ENCODE peak calls at places on chromosomes 4 and X, in nine cellular contexts. Z is A549, M is tibial nerve, T is suprapubic skin, Q is GM12878, K is SK-N-SH, P is ovary, H is transverse colon, D is K562. B is an unnamed sample.
A peak's percentile ranks its signal among the peaks of the same experiment; 100 is the strongest.

GRCh38 chr4:40473578-40474388 is 138.7 kb downstream of the CHRNA9 start:
- DNase-seq in K (no peak), M (no peak), H (peak; percentile 62), Z (peak; percentile 57), P (no peak), T (no peak), Q (peak; percentile 46), D (no peak), B (no peak)

GRCh38 chr4:40448875-40449274 is 113.7 kb downstream of the CHRNA9 start:
- DNase-seq in M (no peak), P (no peak), Z (peak; percentile 50), H (peak; percentile 74), K (no peak), T (no peak), D (no peak), Q (no peak), B (no peak)

GRCh38 chrX:123736333-123736921 is 3.6 kb upstream of the THOC2 start:
- DNase-seq in Q (no peak), M (no peak), D (no peak), K (peak; percentile 64), T (no peak), Z (peak; percentile 63), H (no peak), P (no peak), B (no peak)

GRCh38 chrX:69109706-69110635 is 55.3 kb downstream of the PJA1 start:
- DNase-seq in M (peak; percentile 13), K (no peak), Z (peak; percentile 84), T (no peak), Q (no peak), P (no peak), D (peak; percentile 25), H (no peak), B (no peak)

GRCh38 chr4:44629280-44629866 is 22.1 kb downstream of the YIPF7 start:
- DNase-seq in Q (peak; percentile 12), P (no peak), M (no peak), H (no peak), K (peak; percentile 47), Z (peak; percentile 44), D (peak; percentile 47), T (no peak), B (no peak)

GRCh38 chr4:105433421-105433820 is 40.4 kb downstream of the PPA2 start:
- DNase-seq in H (no peak), T (no peak), K (no peak), M (no peak), D (no peak), Z (no peak), P (no peak), Q (no peak), B (no peak)

GRCh38 chr4:38366451-38366850 is 297.5 kb upstream of the KLF3 start:
- DNase-seq in Q (no peak), M (no peak), Z (no peak), P (no peak), H (no peak), D (no peak), T (peak; percentile 59), K (no peak), B (no peak)

GRCh38 chr4:762211-763190 is 56.9 kb downstream of the PCGF3 start:
- DNase-seq in M (no peak), T (no peak), P (no peak), Z (peak; percentile 20), D (no peak), Q (no peak), H (no peak), K (peak; percentile 62), B (no peak)

GRCh38 chr4:7485096-7485495 is 50.4 kb upstream of the PSAPL1 start:
- DNase-seq in M (no peak), D (no peak), Z (no peak), H (no peak), P (no peak), Q (no peak), T (no peak), K (no peak), B (no peak)

GRCh38 chr4:113601636-113602035 is 159.9 kb downstream of the CAMK2D start:
- DNase-seq in T (no peak), P (no peak), D (no peak), Q (no peak), K (no peak), H (no peak), Z (no peak), M (no peak), B (no peak)

GRCh38 chr4:88963817-88964216 is 93.2 kb downstream of the FAM13A start:
- DNase-seq in H (no peak), M (no peak), Q (no peak), K (no peak), P (no peak), Z (peak; percentile 17), D (no peak), T (no peak), B (no peak)

GRCh38 chr4:20017439-20017838 is 234.3 kb upstream of the SLIT2 start:
- DNase-seq in H (no peak), K (peak; percentile 43), Z (no peak), D (no peak), P (no peak), T (no peak), M (no peak), Q (no peak), B (no peak)

GRCh38 chr4:664713-665231 is 9.3 kb downstream of the ATP5ME start:
- DNase-seq in Q (no peak), M (no peak), H (no peak), P (peak; percentile 28), D (no peak), T (peak; percentile 57), K (no peak), Z (no peak), B (peak; percentile 58)

GRCh38 chr4:146095091-146095690 is 80.3 kb upstream of the LSM6 start:
- DNase-seq in M (no peak), H (peak; percentile 46), D (peak; percentile 42), T (no peak), K (peak; percentile 17), Z (peak; percentile 46), Q (no peak), P (no peak), B (no peak)

GRCh38 chr4:114659386-114660008 is 60.9 kb downstream of the UGT8 start:
- DNase-seq in H (peak; percentile 70), Z (peak; percentile 66), D (peak; percentile 27), K (peak; percentile 60), P (no peak), T (no peak), Q (peak; percentile 32), M (peak; percentile 14), B (no peak)

GRCh38 chrX:28549839-28550238 is 37.4 kb upstream of the IL1RAPL1 start:
- DNase-seq in D (no peak), K (no peak), Z (no peak), T (no peak), Q (no peak), P (no peak), H (no peak), M (no peak), B (no peak)

GRCh38 chrX:79081895-79082512 is 62.5 kb upstream of the GPR174 start:
- DNase-seq in Q (peak; percentile 61), D (peak; percentile 21), Z (peak; percentile 22), H (no peak), M (no peak), P (no peak), K (peak; percentile 33), T (no peak), B (no peak)

GRCh38 chr4:144410230-144410783 is 235.6 kb upstream of the HHIP start:
- DNase-seq in Z (no peak), D (no peak), T (no peak), P (no peak), K (no peak), H (no peak), Q (no peak), M (no peak), B (no peak)

GRCh38 chrX:17459596-17459995 is 84.6 kb downstream of the NHS start:
- DNase-seq in K (no peak), P (no peak), T (no peak), M (no peak), H (no peak), D (no peak), Z (no peak), Q (no peak), B (no peak)

GRCh38 chr4:18051281-18051680 is 29.7 kb upstream of the LCORL start:
- DNase-seq in K (no peak), H (no peak), Q (no peak), P (no peak), T (no peak), M (no peak), Z (no peak), D (no peak), B (no peak)

GRCh38 chrX:17226736-17227135 is 148.3 kb upstream of the NHS start:
- DNase-seq in M (no peak), D (no peak), P (no peak), T (no peak), H (no peak), K (no peak), Z (no peak), Q (no peak), B (no peak)

GRCh38 chrX:129659861-129660260 is 5.1 kb upstream of the APLN start:
- DNase-seq in D (no peak), H (no peak), K (no peak), T (no peak), P (no peak), Z (no peak), Q (no peak), M (no peak), B (no peak)
- H3K4me1 ChIP-seq in D (peaks cover 4% of the 10 kb centered on the region), H (no peaks in the 10 kb centered on the region), K (no peaks in the 10 kb centered on the region), T (peaks cover 6% of the 10 kb centered on the region), P (no peaks in the 10 kb centered on the region), Z (peaks cover 7% of the 10 kb centered on the region), Q (no peaks in the 10 kb centered on the region), M (no peaks in the 10 kb centered on the region), B (peaks cover 5% of the 10 kb centered on the region)

GRCh38 chr4:27368781-27369180 is 508.1 kb downstream of the STIM2 start:
- DNase-seq in Q (no peak), P (no peak), K (no peak), M (no peak), Z (no peak), H (no peak), T (no peak), D (no peak), B (no peak)
- TF ChIP-seq EP300 in Q (no peak), P (no peak), K (no peak), M (no peak), Z (no peak), H (no peak), T (no peak), D (no peak), B (no peak)

GRCh38 chr4:58191086-58191485 is 1080.9 kb upstream of the IGFBP7 start:
- DNase-seq in M (no peak), Q (no peak), T (no peak), D (no peak), K (no peak), Z (peak; percentile 1), P (no peak), H (no peak), B (no peak)
- H3K4me1 ChIP-seq in M (no peaks in the 10 kb centered on the region), Q (no peaks in the 10 kb centered on the region), T (no peaks in the 10 kb centered on the region), D (no peaks in the 10 kb centered on the region), K (no peaks in the 10 kb centered on the region), Z (no peaks in the 10 kb centered on the region), P (no peaks in the 10 kb centered on the region), H (no peaks in the 10 kb centered on the region), B (no peaks in the 10 kb centered on the region)

GRCh38 chr4:176845636-176846035 is 52.9 kb upstream of the VEGFC start:
- DNase-seq in Q (no peak), P (no peak), H (no peak), Z (no peak), T (no peak), D (no peak), K (no peak), M (no peak), B (no peak)

GRCh38 chr4:176844448-176844847 is 51.7 kb upstream of the VEGFC start:
- DNase-seq in T (no peak), M (no peak), P (no peak), D (no peak), K (no peak), Q (no peak), H (no peak), Z (no peak), B (no peak)

GRCh38 chr4:176849076-176849475 is 56.4 kb upstream of the VEGFC start:
- DNase-seq in P (no peak), H (no peak), D (no peak), M (no peak), Z (no peak), Q (no peak), T (no peak), K (no peak), B (no peak)
- TF ChIP-seq EP300 in P (no peak), H (no peak), D (no peak), M (no peak), Z (no peak), Q (no peak), T (no peak), K (no peak), B (no peak)

B was measured in sigmoid colon.